ENCODE peak calls at places on chromosomes 2 and 18, in five cellular contexts. One of them, this sample, is unnamed.

GRCh38 chr18:77147418-77147852 is 14.9 kb upstream of the MBP start:
- DNase-seq in psoas muscle: no peak
- DNase-seq in bronchial epithelial cell: peak
- DNase-seq in stimulated activated CD4-positive, alpha-beta T cell treated with anti-CD3 and anti-CD28 coated beads, Interleukin-1b, Interleukin-23, amount 100 ng/mL, for 24 hours: no peak
- DNase-seq in RPMI7951: peak
- DNase-seq in this sample: peak

GRCh38 chr18:3930126-3931012 is 480.4 kb downstream of the TGIF1 start:
- DNase-seq in psoas muscle: no peak
- DNase-seq in RPMI7951: no peak
- DNase-seq in stimulated activated CD4-positive, alpha-beta T cell treated with anti-CD3 and anti-CD28 coated beads, Interleukin-1b, Interleukin-23, amount 100 ng/mL, for 24 hours: no peak
- DNase-seq in bronchial epithelial cell: no peak
- DNase-seq in this sample: no peak

GRCh38 chr18:44774191-44774590 is 93.5 kb downstream of the SETBP1 start:
- DNase-seq in bronchial epithelial cell: no peak
- DNase-seq in stimulated activated CD4-positive, alpha-beta T cell treated with anti-CD3 and anti-CD28 coated beads, Interleukin-1b, Interleukin-23, amount 100 ng/mL, for 24 hours: no peak
- DNase-seq in RPMI7951: no peak
- DNase-seq in psoas muscle: no peak
- DNase-seq in this sample: no peak

GRCh38 chr2:60544059-60544458 is 9.4 kb downstream of the BCL11A start:
- DNase-seq in stimulated activated CD4-positive, alpha-beta T cell treated with anti-CD3 and anti-CD28 coated beads, Interleukin-1b, Interleukin-23, amount 100 ng/mL, for 24 hours: no peak
- DNase-seq in psoas muscle: no peak
- DNase-seq in RPMI7951: no peak
- DNase-seq in bronchial epithelial cell: peak
- DNase-seq in this sample: no peak

GRCh38 chr18:3836483-3836882 is 386.5 kb downstream of the TGIF1 start:
- DNase-seq in stimulated activated CD4-positive, alpha-beta T cell treated with anti-CD3 and anti-CD28 coated beads, Interleukin-1b, Interleukin-23, amount 100 ng/mL, for 24 hours: no peak
- DNase-seq in RPMI7951: no peak
- DNase-seq in psoas muscle: no peak
- DNase-seq in bronchial epithelial cell: no peak
- DNase-seq in this sample: no peak

GRCh38 chr2:28419003-28419704 is 26.5 kb downstream of the FOSL2 start:
- DNase-seq in RPMI7951: no peak
- DNase-seq in stimulated activated CD4-positive, alpha-beta T cell treated with anti-CD3 and anti-CD28 coated beads, Interleukin-1b, Interleukin-23, amount 100 ng/mL, for 24 hours: no peak
- DNase-seq in psoas muscle: peak
- DNase-seq in bronchial epithelial cell: no peak
- DNase-seq in this sample: no peak

GRCh38 chr2:142707318-142707717 is 170.1 kb upstream of the KYNU start:
- DNase-seq in psoas muscle: no peak
- DNase-seq in stimulated activated CD4-positive, alpha-beta T cell treated with anti-CD3 and anti-CD28 coated beads, Interleukin-1b, Interleukin-23, amount 100 ng/mL, for 24 hours: no peak
- DNase-seq in bronchial epithelial cell: no peak
- DNase-seq in RPMI7951: no peak
- DNase-seq in this sample: no peak

GRCh38 chr2:107684421-107684820 is 142.3 kb upstream of the RGPD4 start:
- DNase-seq in psoas muscle: no peak
- DNase-seq in RPMI7951: no peak
- DNase-seq in bronchial epithelial cell: no peak
- DNase-seq in stimulated activated CD4-positive, alpha-beta T cell treated with anti-CD3 and anti-CD28 coated beads, Interleukin-1b, Interleukin-23, amount 100 ng/mL, for 24 hours: no peak
- DNase-seq in this sample: no peak

GRCh38 chr2:168801456-168801855 is 981 bp upstream of the NOSTRIN start:
- DNase-seq in RPMI7951: no peak
- DNase-seq in bronchial epithelial cell: no peak
- DNase-seq in stimulated activated CD4-positive, alpha-beta T cell treated with anti-CD3 and anti-CD28 coated beads, Interleukin-1b, Interleukin-23, amount 100 ng/mL, for 24 hours: no peak
- DNase-seq in psoas muscle: no peak
- DNase-seq in this sample: no peak

GRCh38 chr2:60886962-60887361 is 5.6 kb downstream of the REL start:
- DNase-seq in bronchial epithelial cell: no peak
- DNase-seq in stimulated activated CD4-positive, alpha-beta T cell treated with anti-CD3 and anti-CD28 coated beads, Interleukin-1b, Interleukin-23, amount 100 ng/mL, for 24 hours: no peak
- DNase-seq in RPMI7951: no peak
- DNase-seq in psoas muscle: no peak
- DNase-seq in this sample: no peak